ENCODE peak calls at places on chromosomes 16 and 17, in nine cellular contexts. H is T47D; C is GM20000; Y is T-helper 9 cell; O is dermis blood vessel endothelial cell; W is activated T-cell treated with anti-CD3 and anti-CD28 coated beads, Interleukin-2, amount 50 U/mL, for 4 hours; E is PC-9; K is HCEC 1CT; B is stimulated activated naive CD8-positive, alpha-beta T cell treated with anti-CD3 and anti-CD28 coated beads, Interleukin-15, Interleukin-2, amounts not matched to agents 100 U/mL and 50 U/mL, for 24 hours. T is an unnamed sample.
A peak's percentile ranks its signal among the peaks of the same experiment; 100 is the strongest.

GRCh38 chr17:38419508-38419981 is 8.7 kb upstream of the ARHGAP23 start:
- DNase-seq in H (no peak), C (no peak), Y (no peak), O (no peak), W (no peak), E (no peak), K (no peak), B (no peak), T (no peak)

GRCh38 chr17:59565959-59566324 is 532 bp downstream of the DHX40 start:
- DNase-seq in H (peak; percentile 62), C (peak; percentile 72), Y (peak; percentile 33), O (peak; percentile 83), W (peak; percentile 25), E (peak; percentile 40), K (peak; percentile 84), B (peak; percentile 54), T (no peak)

GRCh38 chr17:38852771-38853291 is 690 bp downstream of the RPL23 start:
- DNase-seq in H (no peak), C (no peak), Y (no peak), O (peak; percentile 76), W (no peak), E (no peak), K (no peak), B (peak; percentile 22), T (no peak)

GRCh38 chr16:87608400-87608985 is 6.2 kb downstream of the JPH3 start:
- DNase-seq in H (peak; percentile 99), C (peak; percentile 81), Y (peak; percentile 41), O (peak; percentile 74), W (peak; percentile 29), E (peak; percentile 60), K (peak; percentile 12), B (peak; percentile 58), T (no peak)

GRCh38 chr17:78558181-78558850 is 18.9 kb downstream of the DNAH17 start:
- DNase-seq in H (no peak), C (no peak), Y (no peak), O (peak; percentile 21), W (no peak), E (no peak), K (no peak), B (no peak), T (no peak)

GRCh38 chr16:81514041-81514559 is 69.5 kb downstream of the CMIP start:
- DNase-seq in H (no peak), C (peak; percentile 45), Y (no peak), O (no peak), W (no peak), E (no peak), K (no peak), B (no peak), T (no peak)

GRCh38 chr16:15434079-15434424 is 336 bp upstream of the BMERB1 start:
- DNase-seq in H (no peak), C (no peak), Y (no peak), O (no peak), W (no peak), E (no peak), K (no peak), B (no peak), T (no peak)

GRCh38 chr17:62950067-62950466 is 16.0 kb upstream of the TANC2 start:
- DNase-seq in H (no peak), C (no peak), Y (no peak), O (no peak), W (no peak), E (peak; percentile 72), K (peak; percentile 32), B (no peak), T (no peak)

GRCh38 chr16:30395992-30396560 is 856 bp downstream of the ZNF48 start:
- DNase-seq in H (no peak), C (no peak), Y (no peak), O (no peak), W (no peak), E (no peak), K (no peak), B (no peak), T (no peak)

GRCh38 chr17:73976676-73977521 is 226.6 kb upstream of the RPL38 start:
- DNase-seq in H (no peak), C (no peak), Y (no peak), O (no peak), W (no peak), E (no peak), K (no peak), B (no peak), T (peak; percentile 66)

GRCh38 chr16:87420401-87421368 is 28.5 kb downstream of the MAP1LC3B start:
- DNase-seq in H (no peak), C (no peak), Y (no peak), O (no peak), W (no peak), E (no peak), K (no peak), B (no peak), T (no peak)

GRCh38 chr16:71927383-71927782 is 32.1 kb downstream of the IST1 start:
- DNase-seq in H (no peak), C (no peak), Y (no peak), O (peak; percentile 97), W (no peak), E (peak; percentile 56), K (peak; percentile 91), B (no peak), T (no peak)

GRCh38 chr17:77802333-77802615 is 156.2 kb upstream of the TNRC6C start:
- DNase-seq in H (no peak), C (no peak), Y (no peak), O (no peak), W (no peak), E (no peak), K (no peak), B (no peak), T (no peak)

GRCh38 chr17:19344311-19345066 is 18.0 kb downstream of the B9D1 start:
- DNase-seq in H (no peak), C (no peak), Y (no peak), O (no peak), W (no peak), E (no peak), K (no peak), B (no peak), T (no peak)

GRCh38 chr16:85395913-85396878 is 216.9 kb upstream of the GSE1 start:
- DNase-seq in H (no peak), C (no peak), Y (no peak), O (peak; percentile 30), W (no peak), E (no peak), K (no peak), B (no peak), T (no peak)

GRCh38 chr17:58277107-58277506 is 3.6 kb downstream of the MPO start:
- DNase-seq in H (no peak), C (no peak), Y (no peak), O (peak; percentile 13), W (no peak), E (no peak), K (no peak), B (no peak), T (no peak)

GRCh38 chr17:43694081-43694870 is 32.6 kb upstream of the MEOX1 start:
- DNase-seq in H (peak; percentile 71), C (peak; percentile 79), Y (peak; percentile 60), O (peak; percentile 89), W (peak; percentile 70), E (peak; percentile 72), K (peak; percentile 72), B (peak; percentile 77), T (peak; percentile 68)

GRCh38 chr16:21088646-21089538 is 61.8 kb downstream of the DNAH3 start:
- DNase-seq in H (no peak), C (no peak), Y (no peak), O (no peak), W (no peak), E (no peak), K (peak; percentile 46), B (no peak), T (no peak)

GRCh38 chr16:89318871-89319627 is 101.5 kb downstream of the ZNF778 start:
- DNase-seq in H (no peak), C (no peak), Y (no peak), O (no peak), W (no peak), E (no peak), K (no peak), B (no peak), T (no peak)

GRCh38 chr17:6927290-6927844 is 68.5 kb upstream of the ALOX12 start:
- DNase-seq in H (no peak), C (no peak), Y (no peak), O (no peak), W (no peak), E (no peak), K (peak; percentile 76), B (no peak), T (no peak)

GRCh38 chr17:80783461-80783860 is 208.2 kb upstream of the CHMP6 start:
- DNase-seq in H (no peak), C (no peak), Y (no peak), O (no peak), W (no peak), E (no peak), K (no peak), B (no peak), T (no peak)

GRCh38 chr17:35543856-35544255 is 6.4 kb upstream of the SLFN12L start:
- DNase-seq in H (no peak), C (no peak), Y (no peak), O (peak; percentile 65), W (no peak), E (no peak), K (no peak), B (no peak), T (no peak)

GRCh38 chr17:66313995-66314659 is 11.7 kb downstream of the PRKCA start:
- DNase-seq in H (no peak), C (no peak), Y (no peak), O (no peak), W (peak; percentile 20), E (no peak), K (no peak), B (peak; percentile 53), T (no peak)

GRCh38 chr17:39132192-39132600 is 19.2 kb downstream of the PLXDC1 start:
- DNase-seq in H (no peak), C (no peak), Y (no peak), O (peak; percentile 9), W (no peak), E (no peak), K (peak; percentile 82), B (no peak), T (no peak)

GRCh38 chr16:58733671-58734458 is at the start of gene GOT2:
- DNase-seq in H (peak; percentile 61), C (peak; percentile 92), Y (peak; percentile 68), O (peak; percentile 94), W (peak; percentile 74), E (peak; percentile 88), K (peak; percentile 83), B (peak; percentile 87), T (peak; percentile 11)

GRCh38 chr17:29145289-29146058 is 34.7 kb downstream of the MYO18A start:
- DNase-seq in H (peak; percentile 65), C (peak; percentile 74), Y (peak; percentile 53), O (peak; percentile 90), W (peak; percentile 62), E (peak; percentile 52), K (peak; percentile 72), B (peak; percentile 68), T (peak; percentile 34)

GRCh38 chr16:11636172-11636721 is 32.0 kb upstream of the SNN start:
- DNase-seq in H (no peak), C (no peak), Y (no peak), O (no peak), W (no peak), E (peak; percentile 78), K (no peak), B (no peak), T (peak; percentile 30)

GRCh38 chr17:49886036-49886435 is 38.2 kb upstream of the TAC4 start:
- DNase-seq in H (no peak), C (no peak), Y (no peak), O (no peak), W (no peak), E (no peak), K (no peak), B (no peak), T (no peak)

T was measured in NCI-H187.